ENCODE peak calls at places on chromosomes 4 and X, in eight cellular contexts. One of them, this sample, is unnamed.

GRCh38 chrX:108178099-108178498 is 86.5 kb downstream of the ATG4A start:
- DNase-seq in HCEC 1CT: no peak
- DNase-seq in fibroblast of pulmonary artery: no peak
- DNase-seq in ACHN: no peak
- DNase-seq in MM.1S: no peak
- DNase-seq in RCC 7860: no peak
- DNase-seq in cardiac muscle cell: no peak
- DNase-seq in ascending aorta: no peak
- DNase-seq in this sample: no peak

GRCh38 chr4:122700178-122700725 is 32.3 kb upstream of the BBS12 start:
- DNase-seq in HCEC 1CT: peak
- DNase-seq in fibroblast of pulmonary artery: peak
- DNase-seq in ACHN: peak
- DNase-seq in MM.1S: no peak
- DNase-seq in RCC 7860: peak
- DNase-seq in cardiac muscle cell: peak
- DNase-seq in ascending aorta: no peak
- DNase-seq in this sample: peak

GRCh38 chr4:41057456-41057855 is 156.9 kb downstream of the APBB2 start:
- DNase-seq in HCEC 1CT: peak
- DNase-seq in fibroblast of pulmonary artery: no peak
- DNase-seq in ACHN: no peak
- DNase-seq in MM.1S: no peak
- DNase-seq in RCC 7860: no peak
- DNase-seq in cardiac muscle cell: no peak
- DNase-seq in ascending aorta: no peak
- DNase-seq in this sample: peak

GRCh38 chrX:45747905-45748304 is 547.2 kb upstream of the DIPK2B start:
- DNase-seq in HCEC 1CT: peak
- DNase-seq in fibroblast of pulmonary artery: no peak
- DNase-seq in ACHN: no peak
- DNase-seq in MM.1S: no peak
- DNase-seq in RCC 7860: no peak
- DNase-seq in cardiac muscle cell: no peak
- DNase-seq in ascending aorta: no peak
- DNase-seq in this sample: peak

GRCh38 chrX:150298841-150299551 is 64.1 kb upstream of the MAMLD1 start:
- DNase-seq in HCEC 1CT: peak
- DNase-seq in fibroblast of pulmonary artery: no peak
- DNase-seq in ACHN: no peak
- DNase-seq in MM.1S: no peak
- DNase-seq in RCC 7860: no peak
- DNase-seq in cardiac muscle cell: no peak
- DNase-seq in ascending aorta: no peak
- DNase-seq in this sample: peak

GRCh38 chrX:139091878-139092277 is 380.4 kb upstream of the FGF13 start:
- DNase-seq in HCEC 1CT: no peak
- DNase-seq in fibroblast of pulmonary artery: no peak
- DNase-seq in ACHN: no peak
- DNase-seq in MM.1S: no peak
- DNase-seq in RCC 7860: no peak
- DNase-seq in cardiac muscle cell: no peak
- DNase-seq in ascending aorta: no peak
- DNase-seq in this sample: no peak

GRCh38 chr4:62909238-62909637 is 1500.0 kb downstream of the TECRL start:
- DNase-seq in HCEC 1CT: no peak
- DNase-seq in fibroblast of pulmonary artery: no peak
- DNase-seq in ACHN: no peak
- DNase-seq in MM.1S: no peak
- DNase-seq in RCC 7860: no peak
- DNase-seq in cardiac muscle cell: no peak
- DNase-seq in ascending aorta: no peak
- DNase-seq in this sample: no peak

GRCh38 chr4:149347139-149347538 is 468.5 kb downstream of the IQCM start:
- DNase-seq in HCEC 1CT: peak
- DNase-seq in fibroblast of pulmonary artery: peak
- DNase-seq in ACHN: no peak
- DNase-seq in MM.1S: no peak
- DNase-seq in RCC 7860: no peak
- DNase-seq in cardiac muscle cell: no peak
- DNase-seq in ascending aorta: no peak
- DNase-seq in this sample: peak

This sample was measured in fibroblast of lung.